ENCODE peak calls at places on chromosomes 2 and 18, in nine cellular contexts. One of them, this sample, is unnamed.

GRCh38 chr2:72990695-72991438 is 73.5 kb downstream of the EMX1 start:
- DNase-seq in CD8-positive, alpha-beta T cell: no peak
- DNase-seq in left lung: no peak
- DNase-seq in cardiac muscle cell: no peak
- DNase-seq in fibroblast of lung: no peak
- DNase-seq in esophagus squamous epithelium: no peak
- DNase-seq in spleen: peak
- DNase-seq in astrocyte: no peak
- DNase-seq in PC-3: no peak
- DNase-seq in this sample: no peak

GRCh38 chr2:18413794-18414396 is 146.6 kb downstream of the RDH14 start:
- DNase-seq in CD8-positive, alpha-beta T cell: no peak
- DNase-seq in left lung: peak
- DNase-seq in cardiac muscle cell: peak
- DNase-seq in fibroblast of lung: peak
- DNase-seq in esophagus squamous epithelium: no peak
- DNase-seq in spleen: no peak
- DNase-seq in astrocyte: peak
- DNase-seq in PC-3: peak
- DNase-seq in this sample: peak

GRCh38 chr18:23277399-23277798 is 142.1 kb downstream of the CABLES1 start:
- DNase-seq in CD8-positive, alpha-beta T cell: no peak
- DNase-seq in left lung: no peak
- DNase-seq in cardiac muscle cell: no peak
- DNase-seq in fibroblast of lung: no peak
- DNase-seq in esophagus squamous epithelium: no peak
- DNase-seq in spleen: no peak
- DNase-seq in astrocyte: no peak
- DNase-seq in PC-3: no peak
- DNase-seq in this sample: peak

GRCh38 chr18:67217551-67218166 is 298.9 kb downstream of the DSEL start:
- DNase-seq in CD8-positive, alpha-beta T cell: peak
- DNase-seq in left lung: no peak
- DNase-seq in cardiac muscle cell: peak
- DNase-seq in fibroblast of lung: peak
- DNase-seq in esophagus squamous epithelium: no peak
- DNase-seq in spleen: no peak
- DNase-seq in astrocyte: peak
- DNase-seq in PC-3: peak
- DNase-seq in this sample: peak

GRCh38 chr2:17557596-17557995 is 17.1 kb downstream of the VSNL1 start:
- DNase-seq in CD8-positive, alpha-beta T cell: no peak
- DNase-seq in left lung: no peak
- DNase-seq in cardiac muscle cell: no peak
- DNase-seq in fibroblast of lung: no peak
- DNase-seq in esophagus squamous epithelium: no peak
- DNase-seq in spleen: no peak
- DNase-seq in astrocyte: no peak
- DNase-seq in PC-3: peak
- DNase-seq in this sample: no peak

GRCh38 chr2:157260403-157261198 is 3.1 kb downstream of the GALNT5 start:
- DNase-seq in CD8-positive, alpha-beta T cell: no peak
- DNase-seq in left lung: no peak
- DNase-seq in cardiac muscle cell: peak
- DNase-seq in fibroblast of lung: no peak
- DNase-seq in esophagus squamous epithelium: no peak
- DNase-seq in spleen: no peak
- DNase-seq in astrocyte: no peak
- DNase-seq in PC-3: no peak
- DNase-seq in this sample: no peak

GRCh38 chr2:164570475-164570874 is 50.8 kb downstream of the GRB14 start:
- DNase-seq in CD8-positive, alpha-beta T cell: no peak
- DNase-seq in left lung: no peak
- DNase-seq in cardiac muscle cell: no peak
- DNase-seq in fibroblast of lung: no peak
- DNase-seq in esophagus squamous epithelium: no peak
- DNase-seq in spleen: no peak
- DNase-seq in astrocyte: no peak
- DNase-seq in PC-3: no peak
- DNase-seq in this sample: no peak

GRCh38 chr2:218370410-218371063 is 11.5 kb upstream of the SLC11A1 start:
- DNase-seq in CD8-positive, alpha-beta T cell: no peak
- DNase-seq in left lung: peak
- DNase-seq in cardiac muscle cell: peak
- DNase-seq in fibroblast of lung: peak
- DNase-seq in esophagus squamous epithelium: no peak
- DNase-seq in spleen: peak
- DNase-seq in astrocyte: no peak
- DNase-seq in PC-3: no peak
- DNase-seq in this sample: no peak

DNA sequence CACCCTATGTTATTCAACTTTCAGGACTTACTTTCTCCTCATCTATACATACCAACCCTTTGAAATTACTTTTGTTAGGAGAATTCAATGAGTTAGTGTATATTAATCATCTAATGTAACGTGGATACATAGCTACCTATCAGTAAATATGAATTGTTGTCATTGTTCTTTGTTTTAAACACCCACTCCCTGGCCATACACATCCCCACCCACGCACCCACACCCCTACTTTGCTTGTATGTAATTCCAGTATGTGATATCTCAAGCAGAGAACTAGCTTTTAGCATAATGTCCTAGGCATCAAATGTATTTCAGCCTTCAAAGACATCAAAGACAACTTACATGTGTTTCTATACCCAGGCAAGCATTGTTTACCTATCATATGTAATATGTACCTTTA is 129.2 kb downstream of the MAP4K4 start:
- DNase-seq in CD8-positive, alpha-beta T cell: no peak
- DNase-seq in left lung: no peak
- DNase-seq in cardiac muscle cell: no peak
- DNase-seq in fibroblast of lung: no peak
- DNase-seq in esophagus squamous epithelium: no peak
- DNase-seq in spleen: no peak
- DNase-seq in astrocyte: no peak
- DNase-seq in PC-3: no peak
- DNase-seq in this sample: peak
- H3K4me3 ChIP-seq in CD8-positive, alpha-beta T cell: no peak
- H3K4me3 ChIP-seq in left lung: no peak
- H3K4me3 ChIP-seq in cardiac muscle cell: no peak
- H3K4me3 ChIP-seq in fibroblast of lung: no peak
- H3K4me3 ChIP-seq in esophagus squamous epithelium: no peak
- H3K4me3 ChIP-seq in spleen: no peak
- H3K4me3 ChIP-seq in astrocyte: peak
- H3K4me3 ChIP-seq in PC-3: no peak
- H3K4me3 ChIP-seq in this sample: no peak

GRCh38 chr2:23480991-23481797 is 96.2 kb downstream of the KLHL29 start:
- DNase-seq in CD8-positive, alpha-beta T cell: no peak
- DNase-seq in left lung: peak
- DNase-seq in cardiac muscle cell: peak
- DNase-seq in fibroblast of lung: peak
- DNase-seq in esophagus squamous epithelium: no peak
- DNase-seq in spleen: no peak
- DNase-seq in astrocyte: peak
- DNase-seq in PC-3: peak
- DNase-seq in this sample: peak
- TF ChIP-seq CTCF in CD8-positive, alpha-beta T cell: no peak
- TF ChIP-seq CTCF in left lung: no peak
- TF ChIP-seq CTCF in cardiac muscle cell: no peak
- TF ChIP-seq CTCF in fibroblast of lung: no peak
- TF ChIP-seq CTCF in esophagus squamous epithelium: no peak
- TF ChIP-seq CTCF in spleen: no peak
- TF ChIP-seq CTCF in astrocyte: no peak
- TF ChIP-seq CTCF in PC-3: no peak
- TF ChIP-seq CTCF in this sample: no peak

GRCh38 chr2:232139171-232139594 is 177.7 kb downstream of the DIS3L2 start:
- DNase-seq in CD8-positive, alpha-beta T cell: no peak
- DNase-seq in left lung: no peak
- DNase-seq in cardiac muscle cell: no peak
- DNase-seq in fibroblast of lung: no peak
- DNase-seq in esophagus squamous epithelium: no peak
- DNase-seq in spleen: no peak
- DNase-seq in astrocyte: no peak
- DNase-seq in PC-3: no peak
- DNase-seq in this sample: no peak
- H3K4me3 ChIP-seq in CD8-positive, alpha-beta T cell: no peak
- H3K4me3 ChIP-seq in left lung: no peak
- H3K4me3 ChIP-seq in cardiac muscle cell: no peak
- H3K4me3 ChIP-seq in fibroblast of lung: no peak
- H3K4me3 ChIP-seq in esophagus squamous epithelium: no peak
- H3K4me3 ChIP-seq in spleen: no peak
- H3K4me3 ChIP-seq in astrocyte: no peak
- H3K4me3 ChIP-seq in PC-3: no peak
- H3K4me3 ChIP-seq in this sample: no peak

DNA sequence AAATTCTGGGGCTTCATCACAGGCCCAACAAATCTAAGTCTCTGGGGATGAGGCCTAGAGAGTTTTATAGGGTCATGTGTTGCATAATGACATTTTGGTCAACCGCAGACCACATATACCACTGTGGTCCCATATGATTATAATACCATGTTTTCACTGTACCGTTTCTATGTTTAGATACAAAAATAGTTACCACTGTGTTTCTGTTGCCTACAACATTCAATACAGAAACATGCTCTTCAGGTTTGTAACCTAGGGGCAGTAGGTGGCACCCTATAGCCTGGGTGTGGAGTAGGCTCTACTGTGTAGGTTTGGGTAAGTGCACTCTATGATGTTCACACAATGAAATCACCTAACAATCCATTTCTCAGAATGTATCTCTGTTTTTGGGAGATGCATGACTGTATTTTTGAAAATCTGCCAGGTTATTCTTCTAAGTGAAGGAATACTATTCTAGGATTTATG is 485.2 kb downstream of the PTPRM start:
- DNase-seq in CD8-positive, alpha-beta T cell: no peak
- DNase-seq in left lung: no peak
- DNase-seq in cardiac muscle cell: no peak
- DNase-seq in fibroblast of lung: peak
- DNase-seq in esophagus squamous epithelium: no peak
- DNase-seq in spleen: no peak
- DNase-seq in astrocyte: no peak
- DNase-seq in PC-3: peak
- DNase-seq in this sample: peak
- TF ChIP-seq CTCF in CD8-positive, alpha-beta T cell: no peak
- TF ChIP-seq CTCF in left lung: no peak
- TF ChIP-seq CTCF in cardiac muscle cell: no peak
- TF ChIP-seq CTCF in fibroblast of lung: no peak
- TF ChIP-seq CTCF in esophagus squamous epithelium: no peak
- TF ChIP-seq CTCF in spleen: no peak
- TF ChIP-seq CTCF in astrocyte: no peak
- TF ChIP-seq CTCF in PC-3: peak
- TF ChIP-seq CTCF in this sample: peak

GRCh38 chr2:66495788-66496640 is 61.1 kb downstream of the MEIS1 start:
- DNase-seq in CD8-positive, alpha-beta T cell: no peak
- DNase-seq in left lung: no peak
- DNase-seq in cardiac muscle cell: peak
- DNase-seq in fibroblast of lung: peak
- DNase-seq in esophagus squamous epithelium: no peak
- DNase-seq in spleen: no peak
- DNase-seq in astrocyte: peak
- DNase-seq in PC-3: peak
- DNase-seq in this sample: peak
- H3K4me3 ChIP-seq in CD8-positive, alpha-beta T cell: no peak
- H3K4me3 ChIP-seq in left lung: no peak
- H3K4me3 ChIP-seq in cardiac muscle cell: no peak
- H3K4me3 ChIP-seq in fibroblast of lung: no peak
- H3K4me3 ChIP-seq in esophagus squamous epithelium: no peak
- H3K4me3 ChIP-seq in spleen: no peak
- H3K4me3 ChIP-seq in astrocyte: no peak
- H3K4me3 ChIP-seq in PC-3: peak
- H3K4me3 ChIP-seq in this sample: peak

DNA sequence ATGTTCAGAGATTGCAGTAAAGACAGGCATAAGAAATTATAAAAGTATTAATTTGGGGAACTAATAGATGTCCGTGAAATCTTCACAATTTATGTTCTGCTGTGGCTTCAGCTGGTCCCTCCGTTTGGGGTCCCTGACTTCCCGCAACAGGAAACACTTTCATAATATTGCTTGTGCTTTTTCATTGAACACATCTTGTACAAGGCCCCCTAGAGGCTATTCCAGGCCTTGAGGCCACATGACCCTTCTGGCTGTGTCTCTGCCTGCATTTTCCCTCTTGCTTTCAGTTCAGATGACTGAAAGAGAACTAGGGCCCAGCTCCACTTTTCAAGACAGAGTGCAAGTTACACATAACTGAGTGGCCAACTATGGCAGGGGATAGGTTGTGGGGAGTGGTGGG is 164.1 kb downstream of the TMEM247 start:
- DNase-seq in CD8-positive, alpha-beta T cell: no peak
- DNase-seq in left lung: no peak
- DNase-seq in cardiac muscle cell: no peak
- DNase-seq in fibroblast of lung: no peak
- DNase-seq in esophagus squamous epithelium: no peak
- DNase-seq in spleen: no peak
- DNase-seq in astrocyte: no peak
- DNase-seq in PC-3: no peak
- DNase-seq in this sample: no peak
- TF ChIP-seq CTCF in CD8-positive, alpha-beta T cell: no peak
- TF ChIP-seq CTCF in left lung: no peak
- TF ChIP-seq CTCF in cardiac muscle cell: peak
- TF ChIP-seq CTCF in fibroblast of lung: no peak
- TF ChIP-seq CTCF in esophagus squamous epithelium: no peak
- TF ChIP-seq CTCF in spleen: no peak
- TF ChIP-seq CTCF in astrocyte: peak
- TF ChIP-seq CTCF in PC-3: peak
- TF ChIP-seq CTCF in this sample: no peak

DNA sequence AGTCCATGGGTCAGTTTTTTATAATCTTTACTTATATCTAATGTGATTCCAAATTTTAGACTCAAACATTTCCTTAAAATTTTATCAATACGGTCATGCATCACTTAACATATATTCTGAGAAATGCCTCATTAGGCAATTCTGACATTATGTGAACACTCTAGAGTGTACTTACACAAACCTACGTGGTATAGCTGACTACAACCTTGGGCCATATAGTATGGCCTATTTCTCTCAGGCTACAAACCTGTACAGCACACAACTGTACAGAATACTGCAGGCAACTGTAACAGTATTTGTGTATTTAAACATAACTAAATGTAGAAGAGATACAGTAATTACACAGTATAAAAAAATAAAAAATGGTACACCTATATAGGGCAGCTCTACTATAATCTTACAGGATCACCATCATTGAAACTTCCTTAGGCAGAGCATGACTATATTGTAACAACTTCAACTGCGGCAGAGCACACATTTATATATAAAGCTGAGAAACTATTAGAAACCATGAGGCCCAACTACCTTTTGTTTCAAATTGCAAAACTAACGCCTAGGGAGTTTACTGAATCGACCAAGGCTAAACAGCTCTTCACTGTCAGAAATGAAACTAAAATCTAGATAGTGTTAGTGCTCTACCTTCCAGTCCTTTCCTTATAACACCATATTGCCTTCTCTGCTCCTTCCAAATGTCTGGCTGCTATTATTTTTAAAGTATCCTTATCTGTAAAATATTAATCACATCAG is 6.9 kb downstream of the YES1 start:
- DNase-seq in CD8-positive, alpha-beta T cell: no peak
- DNase-seq in left lung: no peak
- DNase-seq in cardiac muscle cell: no peak
- DNase-seq in fibroblast of lung: no peak
- DNase-seq in esophagus squamous epithelium: no peak
- DNase-seq in spleen: no peak
- DNase-seq in astrocyte: no peak
- DNase-seq in PC-3: no peak
- DNase-seq in this sample: no peak
- H3K4me3 ChIP-seq in CD8-positive, alpha-beta T cell: peak
- H3K4me3 ChIP-seq in left lung: no peak
- H3K4me3 ChIP-seq in cardiac muscle cell: no peak
- H3K4me3 ChIP-seq in fibroblast of lung: no peak
- H3K4me3 ChIP-seq in esophagus squamous epithelium: no peak
- H3K4me3 ChIP-seq in spleen: peak
- H3K4me3 ChIP-seq in astrocyte: no peak
- H3K4me3 ChIP-seq in PC-3: no peak
- H3K4me3 ChIP-seq in this sample: no peak

GRCh38 chr2:179340678-179341077 is 76.0 kb upstream of the SESTD1 start:
- DNase-seq in CD8-positive, alpha-beta T cell: no peak
- DNase-seq in left lung: no peak
- DNase-seq in cardiac muscle cell: peak
- DNase-seq in fibroblast of lung: peak
- DNase-seq in esophagus squamous epithelium: no peak
- DNase-seq in spleen: no peak
- DNase-seq in astrocyte: no peak
- DNase-seq in PC-3: peak
- DNase-seq in this sample: peak
- TF ChIP-seq CTCF in CD8-positive, alpha-beta T cell: no peak
- TF ChIP-seq CTCF in left lung: peak
- TF ChIP-seq CTCF in cardiac muscle cell: peak
- TF ChIP-seq CTCF in fibroblast of lung: peak
- TF ChIP-seq CTCF in esophagus squamous epithelium: peak
- TF ChIP-seq CTCF in spleen: peak
- TF ChIP-seq CTCF in astrocyte: peak
- TF ChIP-seq CTCF in PC-3: peak
- TF ChIP-seq CTCF in this sample: peak

This sample was measured in epithelial cell of esophagus.